ENCODE peak calls at places on chromosomes 11 and 22, in ten cellular contexts. I is KBM-7; D is naive thymus-derived CD8-positive, alpha-beta T cell; R is stimulated activated CD4-positive, alpha-beta T cell treated with anti-CD3 and anti-CD28 coated beads, Interleukin-1b, Interleukin-23, amount 100 ng/mL, for 1 hour; P is activated CD8-positive, alpha-beta T cell treated with anti-CD3 and anti-CD28 coated beads, Interleukin-2, amount 10 ng/mL, durations not matched to agents 7 days and 5 days; T is SW480; L is Peyer's patch; K is activated CD4-positive, alpha-beta T cell treated with anti-CD3 and anti-CD28 coated beads for 4 hours; S is posterior cingulate gyrus; X is HFF-Myc. Q is an unnamed sample.

GRCh38 chr11:13834463-13834862 is 128.1 kb upstream of the SPON1 start:
- DNase-seq in I (peak; percentile 9), X (no peak), K (no peak), P (no peak), L (no peak), D (no peak), S (no peak), R (no peak), T (no peak), Q (no peak)

GRCh38 chr11:46665356-46665755 is 35.1 kb downstream of the ARHGAP1 start:
- DNase-seq in D (no peak), T (no peak), L (no peak), X (no peak), R (no peak), I (no peak), P (no peak), K (no peak), S (no peak), Q (no peak)

GRCh38 chr11:8080674-8081590 is at the start of gene TUB:
- DNase-seq in L (no peak), P (no peak), T (no peak), X (no peak), D (no peak), K (no peak), R (no peak), S (no peak), I (peak; percentile 18), Q (peak; percentile 16)

GRCh38 chr22:49255154-49255553 is 572.5 kb downstream of the BRD1 start:
- DNase-seq in S (no peak), D (no peak), I (no peak), L (no peak), R (no peak), T (no peak), P (no peak), K (no peak), X (no peak), Q (no peak)

GRCh38 chr11:44755553-44756505 is 29.1 kb downstream of the TSPAN18 start:
- DNase-seq in R (no peak), K (no peak), S (no peak), T (no peak), D (no peak), P (no peak), I (no peak), L (no peak), X (no peak), Q (no peak)

GRCh38 chr11:1202154-1202775 is 20.6 kb upstream of the MUC5B start:
- DNase-seq in D (no peak), K (no peak), P (peak; percentile 28), I (peak; percentile 15), T (peak; percentile 26), L (peak; percentile 44), X (no peak), R (no peak), S (peak; percentile 5), Q (no peak)

GRCh38 chr11:2566223-2567025 is 121.6 kb downstream of the KCNQ1 start:
- DNase-seq in X (no peak), I (no peak), K (no peak), T (no peak), D (no peak), L (peak; percentile 84), R (no peak), S (peak; percentile 6), P (no peak), Q (no peak)

GRCh38 chr11:96137357-96137756 is 205.6 kb downstream of the MAML2 start:
- DNase-seq in T (no peak), D (no peak), S (no peak), I (no peak), P (no peak), X (no peak), L (no peak), R (no peak), K (no peak), Q (no peak)

GRCh38 chr11:10806206-10806605 is 2.5 kb downstream of the EIF4G2 start:
- DNase-seq in P (no peak), S (no peak), I (no peak), R (no peak), K (no peak), T (no peak), L (no peak), D (no peak), X (no peak), Q (no peak)

GRCh38 chr22:27461470-27461869 is 340.1 kb downstream of the MN1 start:
- DNase-seq in R (no peak), D (no peak), L (no peak), S (no peak), X (no peak), K (no peak), T (peak; percentile 16), P (no peak), I (no peak), Q (peak; percentile 57)

GRCh38 chr11:102197759-102198158 is 87.5 kb downstream of the YAP1 start:
- DNase-seq in R (no peak), L (no peak), X (no peak), T (no peak), D (no peak), I (no peak), S (no peak), K (no peak), P (no peak), Q (peak; percentile 42)

GRCh38 chr22:42758929-42759629 is 38.4 kb upstream of the A4GALT start:
- DNase-seq in X (no peak), P (no peak), S (no peak), T (no peak), L (no peak), I (no peak), K (no peak), D (no peak), R (no peak), Q (no peak)

GRCh38 chr22:40040927-40041326 is 46.2 kb downstream of the FAM83F start:
- DNase-seq in X (no peak), P (no peak), R (no peak), D (no peak), K (no peak), L (no peak), T (no peak), S (peak; percentile 66), I (peak; percentile 88), Q (no peak)

GRCh38 chr22:33659423-33659822 is 260.9 kb downstream of the LARGE1 start:
- DNase-seq in R (no peak), X (no peak), D (no peak), S (no peak), I (no peak), P (no peak), L (no peak), T (no peak), K (no peak), Q (no peak)

GRCh38 chr11:122197055-122197987 is 81.3 kb upstream of the BLID start:
- DNase-seq in S (no peak), D (no peak), X (peak; percentile 98), I (no peak), T (peak; percentile 87), K (no peak), R (no peak), P (no peak), L (no peak), Q (peak; percentile 28)

GRCh38 chr11:6576471-6577373 is 26.7 kb downstream of the RRP8 start:
- DNase-seq in K (no peak), T (peak; percentile 5), P (peak; percentile 12), L (no peak), S (peak; percentile 65), R (no peak), D (no peak), X (peak; percentile 83), I (peak; percentile 6), Q (no peak)

GRCh38 chr11:70099578-70100282 is 21.6 kb downstream of the ANO1 start:
- DNase-seq in L (no peak), I (no peak), D (no peak), S (no peak), P (no peak), R (no peak), K (no peak), T (no peak), X (no peak), Q (no peak)

GRCh38 chr11:73154178-73154577 is 12.1 kb upstream of the FCHSD2 start:
- DNase-seq in R (no peak), D (peak; percentile 27), L (no peak), X (no peak), S (no peak), I (peak; percentile 99), T (no peak), K (peak; percentile 18), P (peak; percentile 81), Q (no peak)

GRCh38 chr11:22626573-22627239 is 1.1 kb upstream of the FANCF start:
- DNase-seq in S (no peak), X (no peak), P (no peak), D (no peak), L (no peak), K (no peak), R (no peak), I (no peak), T (no peak), Q (no peak)

GRCh38 chr11:15035283-15035682 is 38.1 kb upstream of the CALCB start:
- DNase-seq in P (no peak), R (no peak), D (no peak), L (no peak), X (no peak), K (no peak), T (peak; percentile 84), S (no peak), I (no peak), Q (peak; percentile 12)

GRCh38 chr11:112961146-112961668 is at the start of gene NCAM1:
- DNase-seq in I (peak; percentile 59), R (no peak), S (peak; percentile 95), T (peak; percentile 95), L (peak; percentile 52), X (no peak), K (no peak), P (peak; percentile 51), D (no peak), Q (peak; percentile 65)

GRCh38 chr11:133924661-133925060 is 32.1 kb downstream of the IGSF9B start:
- DNase-seq in L (no peak), D (no peak), S (no peak), X (no peak), K (no peak), P (no peak), T (no peak), R (no peak), I (no peak), Q (no peak)

GRCh38 chr22:37137903-37138665 is 11.6 kb downstream of the IL2RB start:
- DNase-seq in K (no peak), S (no peak), T (no peak), L (no peak), R (no peak), I (no peak), D (no peak), X (no peak), P (no peak), Q (no peak)

GRCh38 chr11:1936072-1936780 is 10.9 kb upstream of the MRPL23 start:
- DNase-seq in S (no peak), L (no peak), T (no peak), X (no peak), I (no peak), R (no peak), P (no peak), K (no peak), D (no peak), Q (no peak)

GRCh38 chr11:116930177-116930576 is 92.8 kb upstream of the APOA1 start:
- DNase-seq in X (no peak), R (no peak), T (no peak), L (no peak), I (peak; percentile 46), S (no peak), D (peak; percentile 42), K (peak; percentile 35), P (peak; percentile 62), Q (no peak)

GRCh38 chr11:33694346-33695050 is 6.1 kb downstream of the C11orf91 start:
- DNase-seq in T (no peak), I (peak; percentile 31), R (no peak), K (no peak), X (no peak), S (no peak), P (no peak), D (no peak), L (no peak), Q (peak; percentile 40)

GRCh38 chr11:1598816-1599215 is 722 bp upstream of the KRTAP5-2 start:
- DNase-seq in D (no peak), T (no peak), X (no peak), R (no peak), I (no peak), K (no peak), P (no peak), L (no peak), S (no peak), Q (no peak)

GRCh38 chr22:20319745-20320658 is at the start of gene DGCR6L:
- DNase-seq in X (no peak), K (peak; percentile 97), S (peak; percentile 91), P (peak; percentile 97), L (peak; percentile 99), I (peak; percentile 89), T (peak; percentile 87), R (peak; percentile 96), D (peak; percentile 94), Q (peak; percentile 97)

Q was measured in Calu3.